ENCODE peak calls at places on chromosomes 11 and 22, in nine cellular contexts. U, J, M, T, F, R, E, L and H are unnamed samples.

GRCh38 chr22:31605851-31606585 is 56.0 kb downstream of the PISD start:
- DNase-seq in U (no peak), J (no peak), M (no peak), T (no peak), F (no peak), R (no peak), E (no peak), L (no peak), H (no peak)

GRCh38 chr22:48954781-48955311 is 872.8 kb downstream of the BRD1 start:
- DNase-seq in U (no peak), J (no peak), M (no peak), T (no peak), F (no peak), R (peak; percentile 25), E (peak; percentile 57), L (no peak), H (peak; percentile 47)

GRCh38 chr11:43508511-43508918 is 149.8 kb downstream of the TTC17 start:
- DNase-seq in U (peak; percentile 61), J (no peak), M (no peak), T (no peak), F (no peak), R (no peak), E (no peak), L (no peak), H (no peak)

GRCh38 chr11:8699903-8700302 is 17.3 kb downstream of the RPL27A start:
- DNase-seq in U (peak; percentile 55), J (peak; percentile 34), M (peak; percentile 46), T (no peak), F (no peak), R (no peak), E (no peak), L (no peak), H (no peak)

GRCh38 chr22:23786261-23786710 is 480 bp upstream of the SMARCB1 start:
- DNase-seq in U (no peak), J (no peak), M (no peak), T (no peak), F (no peak), R (no peak), E (no peak), L (no peak), H (no peak)

GRCh38 chr11:57637626-57638004 is 12.1 kb downstream of the YPEL4 start:
- DNase-seq in U (no peak), J (no peak), M (no peak), T (no peak), F (no peak), R (no peak), E (no peak), L (no peak), H (no peak)

GRCh38 chr11:12397953-12398352 is 20.6 kb downstream of the PARVA start:
- DNase-seq in U (peak; percentile 99), J (peak; percentile 15), M (peak; percentile 78), T (peak; percentile 55), F (no peak), R (no peak), E (no peak), L (no peak), H (peak; percentile 94)

GRCh38 chr11:134537296-134537695 is 125.3 kb upstream of the B3GAT1 start:
- DNase-seq in U (no peak), J (no peak), M (no peak), T (no peak), F (no peak), R (no peak), E (no peak), L (no peak), H (no peak)

GRCh38 chr11:4048340-4048739 is 46.3 kb upstream of the RRM1 start:
- DNase-seq in U (peak; percentile 73), J (no peak), M (no peak), T (no peak), F (no peak), R (no peak), E (no peak), L (no peak), H (no peak)

GRCh38 chr11:46003647-46004046 is 81.2 kb downstream of the LARGE2 start:
- DNase-seq in U (peak; percentile 31), J (no peak), M (no peak), T (no peak), F (no peak), R (no peak), E (no peak), L (no peak), H (no peak)

GRCh38 chr11:125626381-125626950 is 1.5 kb downstream of the CHEK1 start:
- DNase-seq in U (peak; percentile 16), J (peak; percentile 75), M (no peak), T (no peak), F (no peak), R (no peak), E (no peak), L (no peak), H (no peak)

GRCh38 chr11:122843281-122844150 is 5.2 kb downstream of the CRTAM start:
- DNase-seq in U (no peak), J (no peak), M (no peak), T (no peak), F (no peak), R (no peak), E (no peak), L (no peak), H (no peak)

DNA sequence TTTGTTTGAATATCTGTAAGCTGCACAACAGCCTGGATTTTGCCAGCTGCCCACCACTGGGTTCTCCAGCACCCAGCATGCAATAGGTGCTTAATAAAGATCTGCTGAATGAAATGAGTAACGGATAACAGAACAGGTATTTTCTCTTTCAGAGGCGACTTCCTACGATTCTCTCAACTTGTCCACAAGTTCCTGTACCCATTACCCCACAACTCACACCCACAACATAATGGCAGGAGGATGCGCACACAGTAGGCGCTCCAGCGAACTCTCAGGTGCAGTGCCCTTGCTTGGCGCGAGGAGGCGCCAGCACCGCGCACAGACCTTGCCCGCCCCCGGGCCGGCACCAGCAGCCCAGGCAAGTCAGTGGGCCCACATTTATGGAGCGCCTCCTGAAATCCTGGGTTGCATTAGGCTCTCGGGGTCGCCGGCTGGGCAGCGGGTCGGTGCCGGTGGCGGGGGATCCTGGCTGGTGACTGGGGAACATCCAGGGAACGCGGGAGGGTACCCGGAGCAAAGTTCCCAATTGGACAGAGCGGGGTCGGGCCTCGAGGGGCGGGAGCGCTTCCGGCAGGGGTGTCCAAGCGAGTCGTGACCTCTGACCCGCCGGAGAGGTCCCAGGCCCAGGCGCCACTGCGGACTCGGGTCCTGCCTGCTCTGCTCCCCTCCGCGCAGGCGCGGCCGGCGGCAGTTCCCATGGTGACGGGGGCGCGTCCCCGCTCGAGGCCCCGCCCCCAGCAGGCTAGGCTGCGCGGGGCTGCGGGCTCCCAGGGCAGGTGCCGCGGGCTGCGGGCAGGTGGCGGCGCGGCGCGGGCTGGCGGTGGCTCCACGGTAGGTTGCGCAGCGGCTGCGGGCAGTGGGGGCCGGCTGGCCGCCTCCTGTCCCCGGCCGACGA is at the start of gene KIAA1671:
- DNase-seq in U (peak; percentile 27), J (peak; percentile 87), M (peak; percentile 89), T (peak; percentile 92), F (peak; percentile 53), R (peak; percentile 91), E (peak; percentile 89), L (peak; percentile 73), H (no peak)
- TF ChIP-seq POLR2A in U (no peak), J (no peak), M (peak; percentile 56), T (peak; percentile 39), F (peak; percentile 76), R (no peak), E (peak; percentile 37), L (peak; percentile 71), H (no peak)

GRCh38 chr11:113385749-113386148 is 1.8 kb upstream of the ANKK1 start:
- DNase-seq in U (no peak), J (no peak), M (no peak), T (no peak), F (no peak), R (no peak), E (no peak), L (no peak), H (no peak)

GRCh38 chr11:113389288-113389687 is 1.7 kb downstream of the ANKK1 start:
- DNase-seq in U (no peak), J (no peak), M (no peak), T (no peak), F (no peak), R (no peak), E (no peak), L (no peak), H (no peak)

GRCh38 chr11:113384551-113384950 is 3.0 kb upstream of the ANKK1 start:
- DNase-seq in U (peak; percentile 96), J (peak; percentile 94), M (no peak), T (no peak), F (no peak), R (no peak), E (no peak), L (no peak), H (no peak)

GRCh38 chr11:113387605-113388211 is at the start of gene ANKK1:
- DNase-seq in U (no peak), J (no peak), M (no peak), T (no peak), F (peak; percentile 31), R (no peak), E (no peak), L (no peak), H (no peak)

DNA sequence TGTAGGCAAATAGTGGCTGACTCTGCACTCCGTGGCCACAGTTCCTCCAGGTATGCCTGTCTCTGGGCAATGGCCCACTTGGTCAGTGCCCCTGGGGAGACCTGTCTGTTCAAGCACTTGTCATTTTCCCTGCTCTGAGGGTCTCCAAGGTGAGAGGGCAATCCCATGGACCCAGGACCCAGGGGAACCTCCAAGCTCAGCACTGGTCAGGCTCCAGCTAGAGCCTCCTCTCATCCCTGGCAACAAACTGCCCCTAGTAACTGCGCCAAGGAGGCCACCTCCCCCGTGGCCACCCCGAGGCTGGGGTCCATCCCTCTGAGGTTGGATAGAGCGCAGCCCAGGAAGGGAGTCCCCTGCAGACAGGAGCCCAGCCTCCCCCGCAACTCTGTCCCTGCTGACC is 713 bp upstream of the ANKK1 start:
- DNase-seq in U (no peak), J (no peak), M (no peak), T (no peak), F (no peak), R (no peak), E (no peak), L (no peak), H (no peak)
- H3K27ac ChIP-seq in U (no peak overlapping the region), J (no peak overlapping the region), M (no peak overlapping the region), T (no peak overlapping the region), F (no peak overlapping the region), R (no peak overlapping the region), E (no peak overlapping the region), L (no peak overlapping the region), H (no peak overlapping the region)

DNA sequence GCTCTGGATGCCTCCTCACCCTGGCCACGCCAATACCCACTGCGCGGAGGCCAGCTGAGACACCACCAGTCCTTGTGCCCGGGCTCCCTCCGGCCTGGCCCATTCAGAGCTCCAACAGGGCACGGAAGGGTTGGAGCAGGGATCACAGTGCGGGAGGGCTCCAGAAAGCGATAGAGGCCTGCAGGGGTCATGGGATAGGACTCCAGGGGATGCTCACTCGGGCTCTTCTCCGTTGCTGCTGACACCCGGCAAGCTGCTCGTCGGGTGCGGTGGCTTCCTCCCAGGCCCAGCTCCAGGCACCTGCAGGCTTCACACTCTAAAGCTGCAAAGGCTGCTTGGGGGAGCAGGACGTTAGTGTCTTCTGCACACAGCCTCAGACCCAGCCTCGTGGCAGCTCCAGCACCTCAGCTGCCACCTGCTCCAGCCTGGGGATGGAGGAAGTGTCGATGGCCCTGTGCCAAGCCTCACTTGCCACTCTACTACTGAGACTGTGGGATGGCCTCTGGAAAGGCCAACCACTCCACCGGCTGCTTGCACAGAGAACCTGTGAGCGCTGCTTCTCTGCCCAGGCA is 10.6 kb downstream of the WNT7B start:
- DNase-seq in U (no peak), J (no peak), M (no peak), T (no peak), F (no peak), R (no peak), E (no peak), L (no peak), H (no peak)
- H3K27me3 ChIP-seq in U (peaks cover 13% of the 10 kb centered on the region), J (peaks cover 13% of the 10 kb centered on the region), M (peaks cover 79% of the 10 kb centered on the region), T (peaks cover 1% of the 10 kb centered on the region), F (no peaks in the 10 kb centered on the region), R (peaks cover 20% of the 10 kb centered on the region), E (peaks cover 67% of the 10 kb centered on the region), L (peaks cover 76% of the 10 kb centered on the region), H (peaks cover 3% of the 10 kb centered on the region)

GRCh38 chr11:120184946-120185677 is 25.7 kb upstream of the OAF start:
- DNase-seq in U (peak; percentile 48), J (no peak), M (peak; percentile 84), T (peak; percentile 83), F (no peak), R (peak; percentile 63), E (peak; percentile 67), L (peak; percentile 85), H (no peak)
- TF ChIP-seq POLR2A in U (no peak), J (no peak), M (no peak), T (peak; percentile 45), F (no peak), R (no peak), E (no peak), L (no peak), H (no peak)